ENCODE peak calls at places on chromosomes 12 and 14, in five cellular contexts. Z is NCI-H1105 treated with DMSO at 0.1 percent for 48 hours; E is activated T-cell treated with anti-CD3 and anti-CD28 coated beads, Interleukin-2, amount 50 U/mL, for 1 hour; G is AG20443; W is GM23248. P is an unnamed sample.

GRCh38 chr14:52268191-52269061 is 928 bp downstream of the PTGDR start:
- DNase-seq in W (peak), G (peak), Z (no peak), E (peak), P (peak)

GRCh38 chr14:55092326-55092725 is 36.7 kb upstream of the LGALS3 start:
- DNase-seq in G (peak), W (peak), Z (no peak), E (no peak), P (no peak)

GRCh38 chr14:70655110-70655826 is 13.6 kb downstream of the TTC9 start:
- DNase-seq in Z (no peak), G (no peak), W (no peak), E (peak), P (peak)

GRCh38 chr12:89261210-89261609 is 91.1 kb downstream of the DUSP6 start:
- DNase-seq in W (no peak), Z (no peak), E (no peak), G (no peak), P (no peak)

GRCh38 chr14:105987563-105987962 is 461.2 kb downstream of the TMEM121 start:
- DNase-seq in E (no peak), W (no peak), G (no peak), Z (no peak), P (no peak)

GRCh38 chr12:32437095-32437515 is 37.7 kb downstream of the FGD4 start:
- DNase-seq in W (peak), Z (no peak), E (no peak), G (peak), P (no peak)

GRCh38 chr12:120643574-120643973 is 3.1 kb downstream of the CABP1 start:
- DNase-seq in W (no peak), E (no peak), G (no peak), Z (no peak), P (no peak)

GRCh38 chr14:68322970-68323620 is 469.8 kb downstream of the ZFP36L1 start:
- DNase-seq in E (no peak), W (no peak), G (no peak), Z (no peak), P (no peak)

GRCh38 chr12:5780536-5780935 is 164.5 kb downstream of the ANO2 start:
- DNase-seq in G (no peak), Z (no peak), W (no peak), E (no peak), P (no peak)

GRCh38 chr12:49227701-49228100 is 37.2 kb upstream of the TUBA1C start:
- DNase-seq in W (no peak), Z (peak), E (no peak), G (no peak), P (no peak)

GRCh38 chr14:105255021-105255507 is 6.7 kb downstream of the BTBD6 start:
- DNase-seq in G (peak), W (no peak), E (no peak), Z (no peak), P (no peak)

GRCh38 chr14:74217672-74218448 is 21.4 kb upstream of the VSX2 start:
- DNase-seq in Z (peak), W (peak), E (peak), G (peak), P (peak)